ENCODE peak calls at places on chromosome 7, in eight cellular contexts. One of them, this sample, is unnamed.

GRCh38 chr7:46581276-46581675 is 660.2 kb upstream of the IGFBP3 start:
- DNase-seq in bronchial epithelial cell: no peak
- DNase-seq in PC-3: no peak
- DNase-seq in tibial artery: no peak
- DNase-seq in mucosa of descending colon: no peak
- DNase-seq in fibroblast of the aortic adventitia: no peak
- DNase-seq in GM13977: no peak
- DNase-seq in endothelial cell: no peak
- DNase-seq in this sample: no peak

GRCh38 chr7:12770227-12770975 is 83.0 kb downstream of the ARL4A start:
- DNase-seq in bronchial epithelial cell: peak; percentile 23
- DNase-seq in PC-3: peak; percentile 81
- DNase-seq in tibial artery: no peak
- DNase-seq in mucosa of descending colon: no peak
- DNase-seq in fibroblast of the aortic adventitia: peak; percentile 80
- DNase-seq in GM13977: no peak
- DNase-seq in endothelial cell: no peak
- DNase-seq in this sample: peak; percentile 49

GRCh38 chr7:53383131-53383530 is 347.7 kb downstream of the POM121L12 start:
- DNase-seq in bronchial epithelial cell: peak; percentile 46
- DNase-seq in PC-3: peak; percentile 26
- DNase-seq in tibial artery: no peak
- DNase-seq in mucosa of descending colon: no peak
- DNase-seq in fibroblast of the aortic adventitia: no peak
- DNase-seq in GM13977: no peak
- DNase-seq in endothelial cell: no peak
- DNase-seq in this sample: no peak

GRCh38 chr7:22291979-22292378 is 65.0 kb downstream of the RAPGEF5 start:
- DNase-seq in bronchial epithelial cell: no peak
- DNase-seq in PC-3: no peak
- DNase-seq in tibial artery: no peak
- DNase-seq in mucosa of descending colon: no peak
- DNase-seq in fibroblast of the aortic adventitia: no peak
- DNase-seq in GM13977: no peak
- DNase-seq in endothelial cell: no peak
- DNase-seq in this sample: no peak

GRCh38 chr7:6252310-6252709 is 20.1 kb downstream of the CYTH3 start:
- DNase-seq in bronchial epithelial cell: no peak
- DNase-seq in PC-3: no peak
- DNase-seq in tibial artery: no peak
- DNase-seq in mucosa of descending colon: no peak
- DNase-seq in fibroblast of the aortic adventitia: peak; percentile 59
- DNase-seq in GM13977: no peak
- DNase-seq in endothelial cell: no peak
- DNase-seq in this sample: no peak

GRCh38 chr7:149729983-149730801 is 43.2 kb downstream of the ZNF467 start:
- DNase-seq in bronchial epithelial cell: no peak
- DNase-seq in PC-3: no peak
- DNase-seq in tibial artery: no peak
- DNase-seq in mucosa of descending colon: no peak
- DNase-seq in fibroblast of the aortic adventitia: no peak
- DNase-seq in GM13977: no peak
- DNase-seq in endothelial cell: no peak
- DNase-seq in this sample: no peak

GRCh38 chr7:157540606-157541294 is 203.9 kb downstream of the DNAJB6 start:
- DNase-seq in bronchial epithelial cell: no peak
- DNase-seq in PC-3: no peak
- DNase-seq in tibial artery: no peak
- DNase-seq in mucosa of descending colon: peak; percentile 39
- DNase-seq in fibroblast of the aortic adventitia: no peak
- DNase-seq in GM13977: no peak
- DNase-seq in endothelial cell: no peak
- DNase-seq in this sample: no peak

GRCh38 chr7:66500087-66500486 is 128.6 kb upstream of the KCTD7 start:
- DNase-seq in bronchial epithelial cell: peak; percentile 30
- DNase-seq in PC-3: no peak
- DNase-seq in tibial artery: no peak
- DNase-seq in mucosa of descending colon: no peak
- DNase-seq in fibroblast of the aortic adventitia: no peak
- DNase-seq in GM13977: no peak
- DNase-seq in endothelial cell: no peak
- DNase-seq in this sample: no peak

GRCh38 chr7:13031481-13031880 is 344.0 kb downstream of the ARL4A start:
- DNase-seq in bronchial epithelial cell: peak; percentile 39
- DNase-seq in PC-3: peak; percentile 62
- DNase-seq in tibial artery: no peak
- DNase-seq in mucosa of descending colon: no peak
- DNase-seq in fibroblast of the aortic adventitia: no peak
- DNase-seq in GM13977: no peak
- DNase-seq in endothelial cell: no peak
- DNase-seq in this sample: no peak

GRCh38 chr7:94877731-94878670 is 29.4 kb upstream of the PPP1R9A start:
- DNase-seq in bronchial epithelial cell: peak; percentile 8
- DNase-seq in PC-3: peak; percentile 5
- DNase-seq in tibial artery: no peak
- DNase-seq in mucosa of descending colon: no peak
- DNase-seq in fibroblast of the aortic adventitia: no peak
- DNase-seq in GM13977: no peak
- DNase-seq in endothelial cell: no peak
- DNase-seq in this sample: no peak

GRCh38 chr7:103983201-103983977 is 6.1 kb downstream of the RELN start:
- DNase-seq in bronchial epithelial cell: no peak
- DNase-seq in PC-3: no peak
- DNase-seq in tibial artery: no peak
- DNase-seq in mucosa of descending colon: no peak
- DNase-seq in fibroblast of the aortic adventitia: no peak
- DNase-seq in GM13977: no peak
- DNase-seq in endothelial cell: no peak
- DNase-seq in this sample: no peak

GRCh38 chr7:77415474-77415821 is 701 bp downstream of the GSAP start:
- DNase-seq in bronchial epithelial cell: no peak
- DNase-seq in PC-3: no peak
- DNase-seq in tibial artery: peak; percentile 24
- DNase-seq in mucosa of descending colon: peak; percentile 69
- DNase-seq in fibroblast of the aortic adventitia: no peak
- DNase-seq in GM13977: peak; percentile 68
- DNase-seq in endothelial cell: no peak
- DNase-seq in this sample: peak; percentile 33

GRCh38 chr7:18570890-18571478 is 75.4 kb downstream of the HDAC9 start:
- DNase-seq in bronchial epithelial cell: peak; percentile 54
- DNase-seq in PC-3: peak; percentile 78
- DNase-seq in tibial artery: no peak
- DNase-seq in mucosa of descending colon: no peak
- DNase-seq in fibroblast of the aortic adventitia: peak; percentile 77
- DNase-seq in GM13977: no peak
- DNase-seq in endothelial cell: no peak
- DNase-seq in this sample: no peak

GRCh38 chr7:52764502-52765169 is 270.8 kb upstream of the POM121L12 start:
- DNase-seq in bronchial epithelial cell: peak; percentile 76
- DNase-seq in PC-3: peak; percentile 29
- DNase-seq in tibial artery: no peak
- DNase-seq in mucosa of descending colon: no peak
- DNase-seq in fibroblast of the aortic adventitia: no peak
- DNase-seq in GM13977: no peak
- DNase-seq in endothelial cell: no peak
- DNase-seq in this sample: no peak

GRCh38 chr7:50812847-50813475 is 30.3 kb upstream of the GRB10 start:
- DNase-seq in bronchial epithelial cell: peak; percentile 88
- DNase-seq in PC-3: peak; percentile 90
- DNase-seq in tibial artery: peak; percentile 47
- DNase-seq in mucosa of descending colon: peak; percentile 67
- DNase-seq in fibroblast of the aortic adventitia: peak; percentile 89
- DNase-seq in GM13977: no peak
- DNase-seq in endothelial cell: no peak
- DNase-seq in this sample: peak; percentile 91

GRCh38 chr7:157627033-157627432 is 290.2 kb downstream of the DNAJB6 start:
- DNase-seq in bronchial epithelial cell: no peak
- DNase-seq in PC-3: no peak
- DNase-seq in tibial artery: no peak
- DNase-seq in mucosa of descending colon: no peak
- DNase-seq in fibroblast of the aortic adventitia: no peak
- DNase-seq in GM13977: no peak
- DNase-seq in endothelial cell: no peak
- DNase-seq in this sample: no peak

GRCh38 chr7:105602325-105603305 is 21.3 kb upstream of the EFCAB10 start:
- DNase-seq in bronchial epithelial cell: no peak
- DNase-seq in PC-3: no peak
- DNase-seq in tibial artery: no peak
- DNase-seq in mucosa of descending colon: no peak
- DNase-seq in fibroblast of the aortic adventitia: peak; percentile 64
- DNase-seq in GM13977: no peak
- DNase-seq in endothelial cell: no peak
- DNase-seq in this sample: no peak

GRCh38 chr7:96217147-96217546 is 104.8 kb downstream of the SLC25A13 start:
- DNase-seq in bronchial epithelial cell: peak; percentile 25
- DNase-seq in PC-3: peak; percentile 8
- DNase-seq in tibial artery: no peak
- DNase-seq in mucosa of descending colon: no peak
- DNase-seq in fibroblast of the aortic adventitia: no peak
- DNase-seq in GM13977: no peak
- DNase-seq in endothelial cell: no peak
- DNase-seq in this sample: no peak

GRCh38 chr7:96219382-96220130 is 102.3 kb downstream of the SLC25A13 start:
- DNase-seq in bronchial epithelial cell: peak; percentile 97
- DNase-seq in PC-3: peak; percentile 93
- DNase-seq in tibial artery: no peak
- DNase-seq in mucosa of descending colon: no peak
- DNase-seq in fibroblast of the aortic adventitia: peak; percentile 88
- DNase-seq in GM13977: no peak
- DNase-seq in endothelial cell: no peak
- DNase-seq in this sample: no peak

GRCh38 chr7:96216373-96216772 is 105.5 kb downstream of the SLC25A13 start:
- DNase-seq in bronchial epithelial cell: no peak
- DNase-seq in PC-3: no peak
- DNase-seq in tibial artery: no peak
- DNase-seq in mucosa of descending colon: no peak
- DNase-seq in fibroblast of the aortic adventitia: no peak
- DNase-seq in GM13977: no peak
- DNase-seq in endothelial cell: no peak
- DNase-seq in this sample: no peak

GRCh38 chr7:96221888-96222287 is 100.0 kb downstream of the SLC25A13 start:
- DNase-seq in bronchial epithelial cell: no peak
- DNase-seq in PC-3: no peak
- DNase-seq in tibial artery: no peak
- DNase-seq in mucosa of descending colon: no peak
- DNase-seq in fibroblast of the aortic adventitia: no peak
- DNase-seq in GM13977: no peak
- DNase-seq in endothelial cell: no peak
- DNase-seq in this sample: no peak

DNA sequence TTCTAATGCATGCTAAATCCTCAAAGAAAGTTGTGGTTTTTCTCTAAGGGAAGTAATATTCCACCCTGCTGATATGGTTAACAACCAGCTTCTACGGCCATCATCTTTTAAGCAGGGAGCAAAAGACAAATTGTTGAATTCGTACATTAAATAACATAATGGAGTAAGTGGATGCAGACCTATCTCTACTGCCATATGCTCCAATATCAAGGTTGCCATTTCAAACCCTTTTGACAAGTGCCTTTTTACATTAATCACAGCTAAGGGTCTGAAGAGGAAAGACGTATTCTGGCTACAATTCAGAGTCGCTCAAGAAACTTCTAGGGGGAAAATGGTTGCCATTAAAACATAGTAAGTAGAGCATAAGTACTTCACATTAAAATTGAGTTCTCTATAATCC is 103.1 kb downstream of the SLC25A13 start:
- DNase-seq in bronchial epithelial cell: no peak
- DNase-seq in PC-3: no peak
- DNase-seq in tibial artery: no peak
- DNase-seq in mucosa of descending colon: no peak
- DNase-seq in fibroblast of the aortic adventitia: no peak
- DNase-seq in GM13977: no peak
- DNase-seq in endothelial cell: no peak
- DNase-seq in this sample: no peak
- TF ChIP-seq CTCF in bronchial epithelial cell: no peak
- TF ChIP-seq CTCF in PC-3: no peak
- TF ChIP-seq CTCF in tibial artery: no peak
- TF ChIP-seq CTCF in mucosa of descending colon: no peak
- TF ChIP-seq CTCF in fibroblast of the aortic adventitia: no peak
- TF ChIP-seq CTCF in GM13977: no peak
- TF ChIP-seq CTCF in endothelial cell: no peak
- TF ChIP-seq CTCF in this sample: no peak

GRCh38 chr7:91055219-91055618 is 209.0 kb upstream of the FZD1 start:
- DNase-seq in bronchial epithelial cell: no peak
- DNase-seq in PC-3: no peak
- DNase-seq in tibial artery: no peak
- DNase-seq in mucosa of descending colon: no peak
- DNase-seq in fibroblast of the aortic adventitia: no peak
- DNase-seq in GM13977: no peak
- DNase-seq in endothelial cell: no peak
- DNase-seq in this sample: no peak
- TF ChIP-seq CTCF in bronchial epithelial cell: no peak
- TF ChIP-seq CTCF in PC-3: peak; percentile 43
- TF ChIP-seq CTCF in tibial artery: peak; percentile 11
- TF ChIP-seq CTCF in mucosa of descending colon: no peak
- TF ChIP-seq CTCF in fibroblast of the aortic adventitia: no peak
- TF ChIP-seq CTCF in GM13977: no peak
- TF ChIP-seq CTCF in endothelial cell: no peak
- TF ChIP-seq CTCF in this sample: no peak

GRCh38 chr7:130896051-130896881 is 162.3 kb upstream of the KLF14 start:
- DNase-seq in bronchial epithelial cell: no peak
- DNase-seq in PC-3: no peak
- DNase-seq in tibial artery: no peak
- DNase-seq in mucosa of descending colon: no peak
- DNase-seq in fibroblast of the aortic adventitia: no peak
- DNase-seq in GM13977: no peak
- DNase-seq in endothelial cell: peak; percentile 31
- DNase-seq in this sample: no peak
- TF ChIP-seq CTCF in bronchial epithelial cell: peak; percentile 42
- TF ChIP-seq CTCF in PC-3: peak; percentile 38
- TF ChIP-seq CTCF in tibial artery: no peak
- TF ChIP-seq CTCF in mucosa of descending colon: no peak
- TF ChIP-seq CTCF in fibroblast of the aortic adventitia: peak; percentile 67
- TF ChIP-seq CTCF in GM13977: peak; percentile 41
- TF ChIP-seq CTCF in endothelial cell: no peak
- TF ChIP-seq CTCF in this sample: peak; percentile 24

GRCh38 chr7:69062020-69062760 is 536.1 kb upstream of the AUTS2 start:
- DNase-seq in bronchial epithelial cell: no peak
- DNase-seq in PC-3: no peak
- DNase-seq in tibial artery: no peak
- DNase-seq in mucosa of descending colon: no peak
- DNase-seq in fibroblast of the aortic adventitia: peak; percentile 47
- DNase-seq in GM13977: no peak
- DNase-seq in endothelial cell: no peak
- DNase-seq in this sample: no peak

GRCh38 chr7:69070476-69070875 is 527.8 kb upstream of the AUTS2 start:
- DNase-seq in bronchial epithelial cell: peak; percentile 26
- DNase-seq in PC-3: no peak
- DNase-seq in tibial artery: no peak
- DNase-seq in mucosa of descending colon: no peak
- DNase-seq in fibroblast of the aortic adventitia: no peak
- DNase-seq in GM13977: no peak
- DNase-seq in endothelial cell: no peak
- DNase-seq in this sample: no peak

DNA sequence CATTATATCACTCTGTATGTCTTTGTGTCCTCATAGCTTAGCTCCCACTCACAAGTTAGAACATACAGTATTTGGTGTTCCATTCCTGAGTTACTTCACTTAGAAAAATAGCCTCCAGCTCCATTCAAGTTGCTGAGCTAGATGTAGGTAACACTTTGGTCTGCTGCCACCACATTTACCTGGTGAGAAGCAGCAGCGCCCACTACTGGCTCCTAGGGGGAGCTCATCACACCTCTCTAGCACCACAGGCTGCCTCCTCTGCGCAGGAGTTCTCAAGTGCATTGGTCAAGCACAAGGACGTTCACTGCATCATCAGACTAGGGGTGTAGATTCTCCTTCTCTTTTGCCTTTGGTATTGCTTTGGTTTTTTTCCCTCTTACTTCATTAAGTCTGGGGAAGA is 530.9 kb upstream of the AUTS2 start:
- DNase-seq in bronchial epithelial cell: peak; percentile 14
- DNase-seq in PC-3: no peak
- DNase-seq in tibial artery: no peak
- DNase-seq in mucosa of descending colon: no peak
- DNase-seq in fibroblast of the aortic adventitia: peak; percentile 1
- DNase-seq in GM13977: no peak
- DNase-seq in endothelial cell: no peak
- DNase-seq in this sample: peak; percentile 28
- TF ChIP-seq CTCF in bronchial epithelial cell: peak; percentile 17
- TF ChIP-seq CTCF in PC-3: no peak
- TF ChIP-seq CTCF in tibial artery: no peak
- TF ChIP-seq CTCF in mucosa of descending colon: no peak
- TF ChIP-seq CTCF in fibroblast of the aortic adventitia: peak; percentile 10
- TF ChIP-seq CTCF in GM13977: no peak
- TF ChIP-seq CTCF in endothelial cell: no peak
- TF ChIP-seq CTCF in this sample: peak; percentile 15

This sample was measured in body of pancreas.